ENCODE peak calls at places on chromosomes 11 and 22, in four cellular contexts. One of them, this sample, is unnamed. For H3K4me1 and H3K36me3, the result is how much of the 10 kb centered on the place peaks cover.

GRCh38 chr11:16001899-16002426 is 354.4 kb downstream of the SOX6 start:
- DNase-seq in SK-N-SH: no peak
- DNase-seq in endothelial cell of umbilical vein: peak
- DNase-seq in right atrium auricular region: no peak
- DNase-seq in this sample: peak

GRCh38 chr11:60371854-60372253 is 6.5 kb upstream of the MS4A7 start:
- DNase-seq in SK-N-SH: no peak
- DNase-seq in endothelial cell of umbilical vein: no peak
- DNase-seq in right atrium auricular region: no peak
- DNase-seq in this sample: peak

GRCh38 chr11:10288316-10288715 is 5.7 kb downstream of the SBF2 start:
- DNase-seq in SK-N-SH: no peak
- DNase-seq in endothelial cell of umbilical vein: no peak
- DNase-seq in right atrium auricular region: no peak
- DNase-seq in this sample: no peak

GRCh38 chr11:74025467-74026166 is 16.7 kb upstream of the UCP3 start:
- DNase-seq in SK-N-SH: no peak
- DNase-seq in endothelial cell of umbilical vein: peak
- DNase-seq in right atrium auricular region: no peak
- DNase-seq in this sample: peak

GRCh38 chr11:12160680-12161079 is 50.3 kb downstream of the MICAL2 start:
- DNase-seq in SK-N-SH: no peak
- DNase-seq in endothelial cell of umbilical vein: no peak
- DNase-seq in right atrium auricular region: no peak
- DNase-seq in this sample: no peak

GRCh38 chr11:80441821-80442220 is 1001.0 kb upstream of the TENM4 start:
- DNase-seq in SK-N-SH: no peak
- DNase-seq in endothelial cell of umbilical vein: peak
- DNase-seq in right atrium auricular region: no peak
- DNase-seq in this sample: peak

GRCh38 chr22:26038365-26038764 is 130.9 kb upstream of the SEZ6L start:
- DNase-seq in SK-N-SH: no peak
- DNase-seq in endothelial cell of umbilical vein: no peak
- DNase-seq in right atrium auricular region: no peak
- DNase-seq in this sample: no peak

GRCh38 chr11:92965196-92965595 is 4.3 kb upstream of the MTNR1B start:
- DNase-seq in SK-N-SH: no peak
- DNase-seq in endothelial cell of umbilical vein: no peak
- DNase-seq in right atrium auricular region: no peak
- DNase-seq in this sample: no peak

GRCh38 chr11:109326781-109327180 is 95.2 kb upstream of the C11orf87 start:
- DNase-seq in SK-N-SH: no peak
- DNase-seq in endothelial cell of umbilical vein: no peak
- DNase-seq in right atrium auricular region: no peak
- DNase-seq in this sample: no peak

GRCh38 chr22:30893434-30894370 is 74.9 kb downstream of the MORC2 start:
- DNase-seq in SK-N-SH: no peak
- DNase-seq in endothelial cell of umbilical vein: no peak
- DNase-seq in right atrium auricular region: no peak
- DNase-seq in this sample: no peak

GRCh38 chr11:46357483-46357936 is 10.2 kb downstream of the DGKZ start:
- DNase-seq in SK-N-SH: no peak
- DNase-seq in endothelial cell of umbilical vein: no peak
- DNase-seq in right atrium auricular region: no peak
- DNase-seq in this sample: no peak

GRCh38 chr11:104164028-104164520 is at the start of gene PDGFD:
- DNase-seq in SK-N-SH: peak
- DNase-seq in endothelial cell of umbilical vein: peak
- DNase-seq in right atrium auricular region: peak
- DNase-seq in this sample: peak

GRCh38 chr22:47370448-47371262 is 608.2 kb downstream of the TBC1D22A start:
- DNase-seq in SK-N-SH: peak
- DNase-seq in endothelial cell of umbilical vein: no peak
- DNase-seq in right atrium auricular region: no peak
- DNase-seq in this sample: peak

GRCh38 chr22:44648085-44648820 is 53.8 kb upstream of the PRR5 start:
- DNase-seq in SK-N-SH: peak
- DNase-seq in endothelial cell of umbilical vein: no peak
- DNase-seq in right atrium auricular region: no peak
- DNase-seq in this sample: no peak

GRCh38 chr11:65459552-65459951 is 37.0 kb downstream of the NEAT1 start:
- DNase-seq in SK-N-SH: no peak
- DNase-seq in endothelial cell of umbilical vein: no peak
- DNase-seq in right atrium auricular region: no peak
- DNase-seq in this sample: no peak

GRCh38 chr11:12202911-12203310 is 92.5 kb downstream of the MICAL2 start:
- DNase-seq in SK-N-SH: no peak
- DNase-seq in endothelial cell of umbilical vein: no peak
- DNase-seq in right atrium auricular region: no peak
- DNase-seq in this sample: no peak

GRCh38 chr22:35593885-35594470 is 23.2 kb downstream of the MB start:
- DNase-seq in SK-N-SH: no peak
- DNase-seq in endothelial cell of umbilical vein: no peak
- DNase-seq in right atrium auricular region: no peak
- DNase-seq in this sample: no peak

GRCh38 chr22:48445113-48445827 is 1382.4 kb downstream of the BRD1 start:
- DNase-seq in SK-N-SH: no peak
- DNase-seq in endothelial cell of umbilical vein: no peak
- DNase-seq in right atrium auricular region: no peak
- DNase-seq in this sample: no peak

GRCh38 chr11:119169272-119169719 is 771 bp downstream of the NLRX1 start:
- DNase-seq in SK-N-SH: no peak
- DNase-seq in endothelial cell of umbilical vein: peak
- DNase-seq in right atrium auricular region: peak
- DNase-seq in this sample: peak

GRCh38 chr11:133064152-133064877 is 468.0 kb downstream of the OPCML start:
- DNase-seq in SK-N-SH: peak
- DNase-seq in endothelial cell of umbilical vein: peak
- DNase-seq in right atrium auricular region: peak
- DNase-seq in this sample: no peak

GRCh38 chr22:35910013-35910860 is 118.4 kb downstream of the RBFOX2 start:
- DNase-seq in SK-N-SH: no peak
- DNase-seq in endothelial cell of umbilical vein: peak
- DNase-seq in right atrium auricular region: no peak
- DNase-seq in this sample: no peak

GRCh38 chr11:134270250-134270714 is 5.9 kb upstream of the GLB1L3 start:
- DNase-seq in SK-N-SH: peak
- DNase-seq in endothelial cell of umbilical vein: no peak
- DNase-seq in right atrium auricular region: no peak
- DNase-seq in this sample: peak

GRCh38 chr11:118744001-118744400 is 47.0 kb downstream of the DDX6 start:
- DNase-seq in SK-N-SH: peak
- DNase-seq in endothelial cell of umbilical vein: no peak
- DNase-seq in right atrium auricular region: no peak
- DNase-seq in this sample: no peak

GRCh38 chr22:35443790-35444684 is 44.1 kb downstream of the MCM5 start:
- DNase-seq in SK-N-SH: no peak
- DNase-seq in endothelial cell of umbilical vein: no peak
- DNase-seq in right atrium auricular region: no peak
- DNase-seq in this sample: no peak

GRCh38 chr11:131703311-131703710 is 332.9 kb downstream of the NTM start:
- DNase-seq in SK-N-SH: peak
- DNase-seq in endothelial cell of umbilical vein: no peak
- DNase-seq in right atrium auricular region: no peak
- DNase-seq in this sample: no peak

GRCh38 chr11:25891960-25892359 is 440.0 kb upstream of the ANO3 start:
- DNase-seq in SK-N-SH: no peak
- DNase-seq in endothelial cell of umbilical vein: no peak
- DNase-seq in right atrium auricular region: no peak
- DNase-seq in this sample: no peak

GRCh38 chr11:104772806-104773241 is 125.4 kb downstream of the CASP12 start:
- DNase-seq in SK-N-SH: peak
- DNase-seq in endothelial cell of umbilical vein: peak
- DNase-seq in right atrium auricular region: no peak
- DNase-seq in this sample: peak

GRCh38 chr22:26597480-26597879 is 7.5 kb upstream of the TPST2 start:
- DNase-seq in SK-N-SH: no peak
- DNase-seq in endothelial cell of umbilical vein: no peak
- DNase-seq in right atrium auricular region: no peak
- DNase-seq in this sample: no peak

GRCh38 chr11:44746894-44747293 is 20.1 kb downstream of the TSPAN18 start:
- DNase-seq in SK-N-SH: peak
- DNase-seq in endothelial cell of umbilical vein: no peak
- DNase-seq in right atrium auricular region: no peak
- DNase-seq in this sample: no peak

GRCh38 chr22:49310354-49310753 is 517.3 kb downstream of the BRD1 start:
- DNase-seq in SK-N-SH: no peak
- DNase-seq in endothelial cell of umbilical vein: no peak
- DNase-seq in right atrium auricular region: peak
- DNase-seq in this sample: no peak

GRCh38 chr11:103396237-103396636 is 287.0 kb downstream of the DYNC2H1 start:
- DNase-seq in SK-N-SH: no peak
- DNase-seq in endothelial cell of umbilical vein: no peak
- DNase-seq in right atrium auricular region: no peak
- DNase-seq in this sample: no peak

GRCh38 chr11:132605794-132606570 is 926.3 kb downstream of the OPCML start:
- DNase-seq in SK-N-SH: no peak
- DNase-seq in endothelial cell of umbilical vein: no peak
- DNase-seq in right atrium auricular region: no peak
- DNase-seq in this sample: no peak

GRCh38 chr22:27983361-27983791 is 64.3 kb upstream of the PITPNB start:
- DNase-seq in SK-N-SH: no peak
- DNase-seq in endothelial cell of umbilical vein: no peak
- DNase-seq in right atrium auricular region: peak
- DNase-seq in this sample: no peak

GRCh38 chr11:124405611-124406010 is 6.8 kb upstream of the OR8B3 start:
- DNase-seq in SK-N-SH: no peak
- DNase-seq in endothelial cell of umbilical vein: peak
- DNase-seq in right atrium auricular region: no peak
- DNase-seq in this sample: no peak
- H3K4me1 ChIP-seq in SK-N-SH: under half
- H3K4me1 ChIP-seq in endothelial cell of umbilical vein: under half
- H3K4me1 ChIP-seq in right atrium auricular region: under half
- H3K4me1 ChIP-seq in this sample: under half

GRCh38 chr11:95985174-95985808 is 61.4 kb upstream of the MTMR2 start:
- DNase-seq in SK-N-SH: no peak
- DNase-seq in endothelial cell of umbilical vein: no peak
- DNase-seq in right atrium auricular region: no peak
- DNase-seq in this sample: no peak
- H3K36me3 ChIP-seq in SK-N-SH: half or more
- H3K36me3 ChIP-seq in endothelial cell of umbilical vein: under half
- H3K36me3 ChIP-seq in right atrium auricular region: under half
- H3K36me3 ChIP-seq in this sample: under half

DNA sequence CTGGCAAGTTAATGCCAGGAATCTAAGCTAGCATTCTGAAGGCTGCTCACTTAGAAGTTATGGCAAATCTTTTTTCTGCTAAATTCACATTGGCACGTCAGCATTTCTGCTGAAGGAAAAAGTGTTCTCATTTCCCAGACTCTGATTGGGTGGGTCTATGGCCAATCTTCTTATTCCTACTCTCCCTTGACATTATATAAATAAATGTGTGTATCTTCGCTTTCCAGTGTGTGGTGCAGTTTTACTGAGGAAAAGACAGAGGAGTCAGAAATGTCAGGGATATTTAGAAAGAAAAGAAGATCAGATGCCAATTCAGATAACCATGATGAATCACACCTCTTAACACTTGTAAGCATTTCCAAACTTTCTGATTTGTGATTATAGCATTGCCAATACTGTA is 3.2 kb upstream of the BDNF start:
- DNase-seq in SK-N-SH: no peak
- DNase-seq in endothelial cell of umbilical vein: peak
- DNase-seq in right atrium auricular region: no peak
- DNase-seq in this sample: peak
- TF ChIP-seq CTCF in SK-N-SH: peak
- TF ChIP-seq CTCF in endothelial cell of umbilical vein: no peak
- TF ChIP-seq CTCF in right atrium auricular region: no peak
- TF ChIP-seq CTCF in this sample: peak

DNA sequence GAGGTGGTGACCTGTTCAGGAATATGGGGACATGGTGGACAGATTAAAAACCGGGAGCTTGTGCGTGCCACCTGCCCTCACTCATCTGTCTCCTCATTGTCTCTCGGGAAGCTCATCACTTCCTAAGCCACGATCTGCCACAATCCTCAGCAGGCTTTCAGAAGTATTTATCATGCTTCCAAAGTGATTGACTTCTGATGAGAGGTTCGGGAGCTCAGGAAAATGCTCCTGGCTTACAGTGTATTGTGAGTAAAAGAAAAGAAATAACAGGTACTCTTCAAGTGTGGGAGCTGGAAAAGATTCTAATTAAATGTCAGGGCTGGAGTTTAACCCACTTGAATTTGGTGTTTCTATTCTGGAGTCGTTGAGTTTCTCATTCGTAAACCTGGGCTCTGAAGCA is 91.9 kb upstream of the DRD2 start:
- DNase-seq in SK-N-SH: no peak
- DNase-seq in endothelial cell of umbilical vein: no peak
- DNase-seq in right atrium auricular region: no peak
- DNase-seq in this sample: no peak
- H3K4me1 ChIP-seq in SK-N-SH: under half
- H3K4me1 ChIP-seq in endothelial cell of umbilical vein: under half
- H3K4me1 ChIP-seq in right atrium auricular region: under half
- H3K4me1 ChIP-seq in this sample: under half